ENCODE peak calls at places on chromosomes 2 and 18, in five cellular contexts. A, D, B, Z and G are unnamed samples. For H3K4me1, the result is how much of the 10 kb centered on the place peaks cover.

GRCh38 chr2:235740821-235741220 is 247.0 kb downstream of the AGAP1 start:
- DNase-seq in A (no peak), Z (peak), D (no peak), B (no peak), G (no peak)

GRCh38 chr2:65055427-65056214 is 595 bp upstream of the CEP68 start:
- DNase-seq in D (no peak), B (no peak), Z (no peak), A (peak), G (no peak)

GRCh38 chr2:27730249-27730648 is 41.3 kb upstream of the MRPL33 start:
- DNase-seq in B (no peak), A (no peak), D (no peak), Z (no peak), G (no peak)

GRCh38 chr2:129813404-129813803 is 166.1 kb upstream of the RAB6C start:
- DNase-seq in B (no peak), D (no peak), A (no peak), Z (no peak), G (no peak)

GRCh38 chr2:210399440-210400041 is 77.0 kb downstream of the LANCL1 start:
- DNase-seq in B (no peak), A (no peak), Z (no peak), D (no peak), G (no peak)

GRCh38 chr2:181143790-181144300 is 163.4 kb downstream of the UBE2E3 start:
- DNase-seq in D (no peak), B (no peak), A (no peak), Z (no peak), G (no peak)

GRCh38 chr18:50469380-50469781 is 90.5 kb upstream of the MAPK4 start:
- DNase-seq in Z (no peak), B (peak), A (no peak), D (no peak), G (no peak)

GRCh38 chr2:217899231-217900009 is 103.4 kb downstream of the TNS1 start:
- DNase-seq in B (peak), A (peak), D (peak), Z (peak), G (peak)

GRCh38 chr2:207240649-207241048 is 74.9 kb upstream of the KLF7 start:
- DNase-seq in B (no peak), D (no peak), Z (no peak), A (no peak), G (no peak)

GRCh38 chr2:3279236-3279960 is 98.2 kb downstream of the EIPR1 start:
- DNase-seq in D (no peak), B (no peak), Z (no peak), A (no peak), G (no peak)

GRCh38 chr2:29611850-29612249 is 309.5 kb downstream of the ALK start:
- DNase-seq in B (no peak), A (no peak), Z (no peak), D (no peak), G (no peak)

GRCh38 chr2:234502285-234502918 is 5.5 kb upstream of the ARL4C start:
- DNase-seq in Z (peak), B (no peak), D (no peak), A (no peak), G (no peak)

GRCh38 chr2:240060977-240061591 is 7.8 kb upstream of the OR6B3 start:
- DNase-seq in A (no peak), B (no peak), D (no peak), Z (peak), G (peak)

GRCh38 chr18:68262697-68263293 is 452.1 kb downstream of the TMX3 start:
- DNase-seq in D (no peak), A (no peak), B (no peak), Z (no peak), G (no peak)

GRCh38 chr2:238161291-238162051 is 2.7 kb downstream of the ERFE start:
- DNase-seq in B (peak), A (no peak), Z (no peak), D (no peak), G (peak)

GRCh38 chr2:194750926-194751325 is 906.1 kb upstream of the SLC39A10 start:
- DNase-seq in A (no peak), D (no peak), Z (no peak), B (no peak), G (no peak)

GRCh38 chr2:197028230-197028629 is 101.7 kb upstream of the PGAP1 start:
- DNase-seq in B (no peak), Z (no peak), D (no peak), A (no peak), G (no peak)

GRCh38 chr2:179275280-179276013 is 10.8 kb upstream of the SESTD1 start:
- DNase-seq in B (no peak), A (no peak), D (no peak), Z (no peak), G (no peak)

GRCh38 chr18:76973512-76974302 is 151.3 kb downstream of the ZNF236 start:
- DNase-seq in Z (no peak), A (no peak), B (no peak), D (no peak), G (no peak)

GRCh38 chr2:29174937-29175336 is 59.7 kb downstream of the CLIP4 start:
- DNase-seq in D (no peak), B (no peak), A (no peak), Z (peak), G (no peak)

GRCh38 chr2:232328516-232329460 is 49.8 kb upstream of the ALPP start:
- DNase-seq in B (peak), Z (no peak), D (no peak), A (peak), G (no peak)

GRCh38 chr2:68737717-68738116 is 3.1 kb downstream of the ARHGAP25 start:
- DNase-seq in D (no peak), B (no peak), A (no peak), Z (no peak), G (no peak)

GRCh38 chr2:226080323-226080722 is 680.8 kb downstream of the NYAP2 start:
- DNase-seq in B (no peak), D (no peak), Z (no peak), A (no peak), G (no peak)

GRCh38 chr2:159600752-159601151 is 15.6 kb downstream of the BAZ2B start:
- DNase-seq in A (no peak), B (no peak), D (no peak), Z (no peak), G (no peak)

GRCh38 chr2:120611961-120612360 is 123.7 kb upstream of the GLI2 start:
- DNase-seq in Z (no peak), A (no peak), B (no peak), D (no peak), G (no peak)

GRCh38 chr2:223989860-223990237 is 32.6 kb downstream of the MRPL44 start:
- DNase-seq in Z (peak), D (no peak), B (no peak), A (no peak), G (no peak)

GRCh38 chr2:218953366-218953954 is 6.0 kb upstream of the CDK5R2 start:
- DNase-seq in B (no peak), D (no peak), A (peak), Z (peak), G (no peak)

GRCh38 chr18:2846638-2847340 is at the start of gene EMILIN2:
- DNase-seq in Z (peak), B (peak), D (no peak), A (peak), G (peak)

GRCh38 chr2:28543316-28544068 is 47.6 kb downstream of the PLB1 start:
- DNase-seq in D (no peak), Z (no peak), A (no peak), B (no peak), G (no peak)

GRCh38 chr18:8380926-8381325 is 228.3 kb upstream of the RAB12 start:
- DNase-seq in B (no peak), D (no peak), A (no peak), Z (no peak), G (no peak)

GRCh38 chr18:41731887-41732286 is 223.1 kb upstream of the PIK3C3 start:
- DNase-seq in A (no peak), D (no peak), B (no peak), Z (no peak), G (no peak)

GRCh38 chr2:97701851-97702465 is 11.4 kb upstream of the ZAP70 start:
- DNase-seq in Z (no peak), D (no peak), B (no peak), A (no peak), G (no peak)

GRCh38 chr2:237643066-237643465 is 15.7 kb downstream of the LRRFIP1 start:
- DNase-seq in D (no peak), A (no peak), B (no peak), Z (no peak), G (no peak)

GRCh38 chr2:179129574-179130238 is 79.8 kb upstream of the CCDC141 start:
- DNase-seq in A (no peak), D (no peak), B (no peak), Z (peak), G (no peak)

GRCh38 chr2:80070587-80070986 is 234.0 kb downstream of the LRRTM1 start:
- DNase-seq in Z (no peak), A (no peak), B (no peak), D (no peak), G (no peak)

GRCh38 chr2:53964987-53965687 is 5.7 kb downstream of the PSME4 start:
- DNase-seq in B (no peak), A (no peak), Z (no peak), D (no peak), G (no peak)

GRCh38 chr18:52288403-52289004 is 51.5 kb upstream of the DCC start:
- DNase-seq in Z (peak), A (peak), D (peak), B (no peak), G (peak)

GRCh38 chr18:57789105-57789504 is 14.0 kb downstream of the ATP8B1 start:
- DNase-seq in A (no peak), D (no peak), Z (no peak), B (no peak), G (no peak)
- H3K4me1 ChIP-seq in A (half or more), D (under half), Z (under half), B (half or more), G (under half)

DNA sequence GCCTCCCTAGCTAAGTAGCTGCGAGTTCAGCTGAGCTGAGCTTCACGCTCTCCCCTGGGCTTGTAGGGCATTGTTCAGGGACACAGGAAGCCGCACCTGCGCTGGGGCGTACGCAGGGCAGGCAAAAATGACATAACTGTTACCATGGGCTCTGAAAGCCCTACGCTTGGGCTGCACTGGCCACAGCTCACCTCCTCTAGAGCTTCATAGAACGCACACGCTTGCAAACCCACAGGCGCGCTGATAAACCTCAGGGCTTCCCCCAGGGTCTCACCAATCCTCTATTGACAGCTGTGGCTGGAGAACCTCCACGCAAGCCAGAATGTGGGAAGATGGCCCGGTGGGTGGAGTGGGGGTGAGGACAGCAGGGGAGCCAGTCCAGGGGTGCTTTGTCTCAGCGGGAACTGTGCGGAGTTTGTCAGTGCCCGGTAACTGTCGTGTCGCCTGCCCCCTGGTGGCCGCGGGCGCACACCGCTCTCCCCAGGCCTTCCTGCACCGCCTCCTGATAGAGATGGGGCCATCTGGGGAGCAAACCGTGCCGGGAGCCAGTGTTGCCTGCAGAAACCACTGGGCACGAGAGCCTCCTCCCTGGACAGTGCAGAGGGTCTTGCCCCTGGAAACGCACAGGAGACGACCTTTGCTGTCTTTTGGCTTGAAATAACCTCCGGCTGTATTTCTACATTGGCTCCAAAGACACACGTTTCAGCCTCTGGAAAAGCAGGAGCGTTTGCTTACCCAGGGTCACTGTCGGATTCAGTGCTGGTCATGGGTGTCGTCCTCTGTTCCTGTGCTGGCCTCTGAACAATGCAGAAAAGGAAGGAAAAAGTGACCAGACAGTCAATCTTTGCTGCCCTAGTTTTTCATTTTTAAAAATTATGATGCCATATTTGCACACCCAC is 17.0 kb upstream of the CIDEA start:
- DNase-seq in D (no peak), B (peak), Z (peak), A (peak), G (peak)
- H3K4me3 ChIP-seq in D (no peak), B (no peak), Z (no peak), A (no peak), G (no peak)

GRCh38 chr2:170716851-170717598 is 1.9 kb downstream of the SP5 start:
- DNase-seq in B (peak), Z (peak), D (peak), A (peak), G (peak)
- TF ChIP-seq CTCF in B (peak), Z (peak), D (peak), A (peak), G (peak)

DNA sequence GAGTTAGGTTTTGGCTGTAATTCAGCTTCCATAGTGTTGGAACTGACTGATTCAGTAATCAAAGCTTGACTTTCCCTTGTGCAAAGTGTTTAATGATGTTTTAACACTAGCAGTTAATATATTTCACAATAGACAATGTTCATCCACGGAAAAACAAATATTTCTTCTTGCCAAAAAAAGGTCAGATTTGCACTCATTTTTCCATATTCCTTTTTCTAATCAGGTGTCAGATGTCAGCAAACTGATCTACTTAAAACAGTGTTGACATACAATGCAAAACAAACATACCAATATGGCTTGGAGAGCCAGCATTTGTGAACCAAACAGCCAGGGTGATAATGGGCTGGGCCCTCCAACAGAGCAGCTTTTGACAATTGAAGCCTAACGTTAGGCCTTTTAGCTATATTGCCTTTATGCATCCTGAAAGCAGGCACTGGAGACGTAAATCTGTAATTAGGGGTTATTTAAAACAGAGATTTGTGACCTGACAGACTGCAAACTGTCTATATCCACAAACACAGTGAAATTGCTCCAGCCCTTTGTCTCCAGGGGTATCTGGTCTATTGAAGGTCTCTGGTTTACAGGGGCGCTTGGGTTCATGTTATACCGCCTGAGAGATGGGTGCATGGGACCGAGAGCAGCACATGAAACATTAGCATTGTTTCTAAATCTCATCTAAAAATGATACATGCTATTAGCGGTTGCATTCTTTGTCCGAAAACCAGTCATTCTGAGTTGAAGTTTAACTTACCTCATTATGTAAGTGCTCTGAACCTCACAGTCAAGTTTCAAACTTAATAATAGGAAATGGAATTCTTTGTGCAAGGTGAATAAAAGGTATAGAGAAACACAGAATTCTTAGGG is 7.1 kb upstream of the CDCA7 start:
- DNase-seq in B (no peak), A (no peak), Z (peak), D (no peak), G (no peak)
- H3K4me1 ChIP-seq in B (under half), A (under half), Z (under half), D (under half), G (under half)